ENCODE peak calls at places on chromosomes 16 and 17, in five cellular contexts. One of them, this sample, is unnamed.

GRCh38 chr17:68197091-68197996 is 50.5 kb upstream of the AMZ2 start:
- DNase-seq in GF-D8: no peak
- DNase-seq in erythroblast: no peak
- DNase-seq in smooth muscle cell of the brain vasculature: no peak
- DNase-seq in cardiac fibroblast: no peak
- DNase-seq in this sample: peak

GRCh38 chr17:9999948-10000695 is 95.1 kb upstream of the RCVRN start:
- DNase-seq in GF-D8: no peak
- DNase-seq in erythroblast: no peak
- DNase-seq in smooth muscle cell of the brain vasculature: no peak
- DNase-seq in cardiac fibroblast: no peak
- DNase-seq in this sample: no peak

GRCh38 chr16:64738321-64738960 is 383.4 kb downstream of the CDH11 start:
- DNase-seq in GF-D8: no peak
- DNase-seq in erythroblast: no peak
- DNase-seq in smooth muscle cell of the brain vasculature: no peak
- DNase-seq in cardiac fibroblast: peak
- DNase-seq in this sample: no peak

GRCh38 chr17:18070861-18071340 is 16.8 kb upstream of the DRG2 start:
- DNase-seq in GF-D8: no peak
- DNase-seq in erythroblast: no peak
- DNase-seq in smooth muscle cell of the brain vasculature: no peak
- DNase-seq in cardiac fibroblast: peak
- DNase-seq in this sample: peak

GRCh38 chr17:77508047-77508715 is 367.4 kb downstream of the SEC14L1 start:
- DNase-seq in GF-D8: no peak
- DNase-seq in erythroblast: no peak
- DNase-seq in smooth muscle cell of the brain vasculature: no peak
- DNase-seq in cardiac fibroblast: no peak
- DNase-seq in this sample: no peak

GRCh38 chr16:85611455-85612190 is 1.5 kb upstream of the GSE1 start:
- DNase-seq in GF-D8: peak
- DNase-seq in erythroblast: peak
- DNase-seq in smooth muscle cell of the brain vasculature: no peak
- DNase-seq in cardiac fibroblast: peak
- DNase-seq in this sample: peak

GRCh38 chr16:81415757-81416156 is 28.9 kb upstream of the CMIP start:
- DNase-seq in GF-D8: no peak
- DNase-seq in erythroblast: no peak
- DNase-seq in smooth muscle cell of the brain vasculature: no peak
- DNase-seq in cardiac fibroblast: no peak
- DNase-seq in this sample: no peak

GRCh38 chr16:74226361-74226979 is 70.1 kb upstream of the PSMD7 start:
- DNase-seq in GF-D8: no peak
- DNase-seq in erythroblast: peak
- DNase-seq in smooth muscle cell of the brain vasculature: no peak
- DNase-seq in cardiac fibroblast: peak
- DNase-seq in this sample: peak

GRCh38 chr17:45961206-45961605 is 37.8 kb upstream of the STH start:
- DNase-seq in GF-D8: no peak
- DNase-seq in erythroblast: no peak
- DNase-seq in smooth muscle cell of the brain vasculature: no peak
- DNase-seq in cardiac fibroblast: no peak
- DNase-seq in this sample: no peak

GRCh38 chr17:80126449-80126715 is 20.5 kb downstream of the EIF4A3 start:
- DNase-seq in GF-D8: no peak
- DNase-seq in erythroblast: no peak
- DNase-seq in smooth muscle cell of the brain vasculature: no peak
- DNase-seq in cardiac fibroblast: no peak
- DNase-seq in this sample: no peak

GRCh38 chr17:74431568-74432483 is at the start of gene GPRC5C:
- DNase-seq in GF-D8: no peak
- DNase-seq in erythroblast: peak
- DNase-seq in smooth muscle cell of the brain vasculature: no peak
- DNase-seq in cardiac fibroblast: no peak
- DNase-seq in this sample: peak

This sample was measured in A673.